ENCODE peak calls at places on chromosomes 13 and 19, in six cellular contexts. L is H1, E is GM04503, T is GOT3, X is HFFc6, U is transverse colon. J is an unnamed sample.

GRCh38 chr19:14114854-14115253 is 2.7 kb downstream of the PRKACA start:
- DNase-seq in L (no peak), X (no peak), E (no peak), T (no peak), U (peak; percentile 71), J (peak; percentile 71)

GRCh38 chr13:73372691-73373627 is 314.2 kb downstream of the KLF5 start:
- DNase-seq in T (no peak), L (no peak), X (no peak), U (no peak), E (no peak), J (no peak)

GRCh38 chr19:35352448-35353304 is 5.0 kb downstream of the FFAR1 start:
- DNase-seq in U (peak; percentile 73), X (peak; percentile 51), L (peak; percentile 33), E (peak; percentile 10), T (no peak), J (peak; percentile 71)

GRCh38 chr13:111371211-111371610 is 50.8 kb downstream of the TEX29 start:
- DNase-seq in T (no peak), L (no peak), E (no peak), U (no peak), X (peak; percentile 13), J (no peak)

GRCh38 chr19:18057557-18057956 is 29.2 kb downstream of the IL12RB1 start:
- DNase-seq in E (no peak), U (no peak), X (no peak), T (no peak), L (no peak), J (no peak)

GRCh38 chr13:35501721-35502235 is 25.3 kb upstream of the MAB21L1 start:
- DNase-seq in T (no peak), U (no peak), E (no peak), L (no peak), X (no peak), J (no peak)

GRCh38 chr13:109500146-109500773 is 286.1 kb downstream of the IRS2 start:
- DNase-seq in T (no peak), X (no peak), U (no peak), L (no peak), E (no peak), J (no peak)

GRCh38 chr19:15249912-15250634 is 17.8 kb upstream of the EPHX3 start:
- DNase-seq in L (no peak), X (peak; percentile 87), E (peak; percentile 83), T (no peak), U (no peak), J (peak; percentile 77)

GRCh38 chr19:46115396-46116109 is 8.9 kb downstream of the IGFL3 start:
- DNase-seq in L (no peak), X (peak; percentile 64), E (no peak), U (no peak), T (no peak), J (no peak)

GRCh38 chr13:24292476-24292875 is 16.9 kb upstream of the C1QTNF9 start:
- DNase-seq in L (no peak), E (no peak), T (no peak), X (no peak), U (no peak), J (no peak)

GRCh38 chr13:40341501-40341900 is 324.9 kb downstream of the FOXO1 start:
- DNase-seq in E (no peak), L (no peak), T (no peak), X (no peak), U (no peak), J (no peak)

GRCh38 chr19:42254083-42254849 is 662 bp downstream of the ERF start:
- DNase-seq in T (no peak), E (no peak), L (no peak), U (peak; percentile 84), X (no peak), J (no peak)

GRCh38 chr13:102800145-102801041 is 1.5 kb downstream of the BIVM start:
- DNase-seq in E (peak; percentile 27), U (peak; percentile 87), T (peak; percentile 23), X (peak; percentile 68), L (no peak), J (peak; percentile 78)

GRCh38 chr13:105787518-105788085 is 747.9 kb downstream of the EFNB2 start:
- DNase-seq in L (no peak), X (no peak), T (no peak), U (no peak), E (no peak), J (no peak)

GRCh38 chr13:43884221-43884620 is 4.5 kb downstream of the LACC1 start:
- DNase-seq in T (no peak), U (no peak), X (no peak), E (no peak), L (no peak), J (no peak)

GRCh38 chr19:2962018-2962670 is 15.2 kb upstream of the TLE6 start:
- DNase-seq in E (no peak), L (no peak), T (no peak), U (peak; percentile 47), X (peak; percentile 70), J (peak; percentile 70)

GRCh38 chr13:102651392-102651791 is 43.5 kb downstream of the METTL21C start:
- DNase-seq in X (no peak), U (no peak), L (no peak), E (peak; percentile 8), T (no peak), J (no peak)

GRCh38 chr13:87919956-87920355 is 248.8 kb downstream of the SLITRK5 start:
- DNase-seq in X (no peak), U (no peak), E (no peak), L (no peak), T (no peak), J (no peak)

GRCh38 chr13:109964164-109964563 is 177.8 kb upstream of the IRS2 start:
- DNase-seq in T (no peak), L (no peak), X (no peak), U (no peak), E (no peak), J (no peak)

GRCh38 chr19:362154-362553 is 17.6 kb upstream of the MIER2 start:
- DNase-seq in T (no peak), U (no peak), X (no peak), L (no peak), E (no peak), J (no peak)

GRCh38 chr13:20714563-20715339 is 11.3 kb downstream of the IL17D start:
- DNase-seq in X (no peak), T (peak; percentile 37), E (peak; percentile 76), U (no peak), L (no peak), J (peak; percentile 82)

GRCh38 chr13:37934339-37935191 is 65.0 kb upstream of the TRPC4 start:
- DNase-seq in T (no peak), L (no peak), U (no peak), X (no peak), E (no peak), J (no peak)

GRCh38 chr19:38417544-38418506 is 8.2 kb downstream of the RASGRP4 start:
- DNase-seq in U (peak; percentile 75), T (no peak), X (no peak), E (no peak), L (no peak), J (peak; percentile 71)

GRCh38 chr13:21568854-21569253 is 35.1 kb downstream of the MICU2 start:
- DNase-seq in U (no peak), E (no peak), T (no peak), L (no peak), X (no peak), J (no peak)

GRCh38 chr13:114222461-114222968 is 12.2 kb upstream of the CDC16 start:
- DNase-seq in L (no peak), U (peak; percentile 30), X (no peak), E (no peak), T (no peak), J (no peak)

GRCh38 chr13:110092869-110093268 is 214.1 kb downstream of the COL4A1 start:
- DNase-seq in X (no peak), U (no peak), E (no peak), L (no peak), T (no peak), J (no peak)

GRCh38 chr13:44142911-44143665 is 230.5 kb upstream of the SERP2 start:
- DNase-seq in X (no peak), L (no peak), E (no peak), T (no peak), U (no peak), J (no peak)

GRCh38 chr19:41175825-41176734 is 16.9 kb upstream of the CYP2S1 start:
- DNase-seq in L (peak; percentile 75), T (no peak), X (peak; percentile 70), U (peak; percentile 57), E (peak; percentile 39), J (no peak)

GRCh38 chr19:35645680-35646511 is 2.2 kb upstream of the COX6B1 start:
- DNase-seq in E (no peak), U (no peak), T (no peak), L (no peak), X (no peak), J (no peak)

GRCh38 chr19:54469496-54469934 is 3.6 kb downstream of the CDC42EP5 start:
- DNase-seq in T (no peak), L (no peak), X (no peak), E (no peak), U (peak; percentile 76), J (no peak)

GRCh38 chr19:4369109-4369887 is 25.9 kb downstream of the MPND start:
- DNase-seq in L (no peak), X (no peak), U (peak; percentile 84), T (no peak), E (no peak), J (no peak)

GRCh38 chr19:55638864-55639359 is 1.9 kb upstream of the ZNF580 start:
- DNase-seq in L (no peak), T (no peak), U (no peak), X (peak; percentile 24), E (no peak), J (no peak)

GRCh38 chr19:10419200-10419645 is 1.1 kb upstream of the PDE4A start:
- DNase-seq in U (no peak), T (no peak), X (no peak), E (no peak), L (no peak), J (no peak)

GRCh38 chr13:94546071-94546839 is 49.7 kb downstream of the TGDS start:
- DNase-seq in E (no peak), L (peak; percentile 25), X (no peak), T (no peak), U (no peak), J (no peak)

GRCh38 chr13:40519637-40520036 is 146.8 kb downstream of the FOXO1 start:
- DNase-seq in X (no peak), T (no peak), L (no peak), E (no peak), U (no peak), J (peak; percentile 79)